ENCODE peak calls at places on chromosome 15, in eight cellular contexts. W is activated CD4-positive, CD25-positive, alpha-beta regulatory T cell treated with anti-CD3 and anti-CD28 coated beads, Interleukin-2, amount 50 U/mL, for 16 hours; F is tibial nerve; J is activated T-helper 1 cell treated with Interleukin-2 at 50 U/mL for 16 hours; G is left colon; T is AG08395; Q is EL; A is activated T-cell treated with anti-CD3 and anti-CD28 coated beads for 4 hours. K is an unnamed sample.

GRCh38 chr15:40567111-40567510 is 2.0 kb upstream of the RPUSD2 start:
- DNase-seq in W (no peak), F (no peak), J (no peak), G (no peak), T (no peak), Q (peak), A (no peak), K (no peak)

GRCh38 chr15:63200464-63201242 is 11.2 kb downstream of the RAB8B start:
- DNase-seq in W (no peak), F (no peak), J (no peak), G (no peak), T (no peak), Q (no peak), A (no peak), K (no peak)

GRCh38 chr15:84992157-84992940 is 10.7 kb downstream of the PDE8A start:
- DNase-seq in W (no peak), F (no peak), J (no peak), G (no peak), T (peak), Q (peak), A (no peak), K (peak)

GRCh38 chr15:68209735-68210408 is 4.7 kb upstream of the CALML4 start:
- DNase-seq in W (no peak), F (no peak), J (no peak), G (no peak), T (no peak), Q (no peak), A (peak), K (no peak)

GRCh38 chr15:27039163-27039562 is 68.2 kb downstream of the GABRG3 start:
- DNase-seq in W (no peak), F (no peak), J (no peak), G (no peak), T (no peak), Q (no peak), A (no peak), K (no peak)

GRCh38 chr15:77013786-77014136 is 18.8 kb downstream of the PSTPIP1 start:
- DNase-seq in W (peak), F (no peak), J (peak), G (no peak), T (no peak), Q (no peak), A (peak), K (no peak)

GRCh38 chr15:77691607-77692006 is 58.9 kb upstream of the LINGO1 start:
- DNase-seq in W (no peak), F (no peak), J (no peak), G (no peak), T (no peak), Q (no peak), A (no peak), K (no peak)

GRCh38 chr15:67730135-67730534 is 95.2 kb upstream of the SKOR1 start:
- DNase-seq in W (no peak), F (no peak), J (no peak), G (no peak), T (no peak), Q (no peak), A (no peak), K (no peak)

GRCh38 chr15:71057581-71057980 is 57.7 kb upstream of the THSD4 start:
- DNase-seq in W (no peak), F (no peak), J (no peak), G (no peak), T (no peak), Q (no peak), A (no peak), K (no peak)

GRCh38 chr15:99958426-99959097 is 225.3 kb upstream of the LYSMD4 start:
- DNase-seq in W (no peak), F (no peak), J (no peak), G (no peak), T (no peak), Q (no peak), A (no peak), K (no peak)

GRCh38 chr15:59268199-59268979 is 61.7 kb downstream of the LDHAL6B start:
- DNase-seq in W (no peak), F (no peak), J (no peak), G (no peak), T (peak), Q (peak), A (no peak), K (peak)

GRCh38 chr15:90418627-90419026 is 30.6 kb downstream of the IQGAP1 start:
- DNase-seq in W (no peak), F (no peak), J (no peak), G (no peak), T (no peak), Q (no peak), A (no peak), K (no peak)

GRCh38 chr15:75669191-75669878 is 21.6 kb downstream of the SNX33 start:
- DNase-seq in W (no peak), F (no peak), J (no peak), G (no peak), T (no peak), Q (peak), A (no peak), K (peak)

GRCh38 chr15:27864076-27864475 is 235.0 kb downstream of the OCA2 start:
- DNase-seq in W (no peak), F (no peak), J (no peak), G (no peak), T (no peak), Q (no peak), A (no peak), K (no peak)

GRCh38 chr15:76340802-76341365 is 4.3 kb downstream of the ISL2 start:
- DNase-seq in W (no peak), F (no peak), J (no peak), G (peak), T (no peak), Q (no peak), A (no peak), K (peak)

GRCh38 chr15:91860498-91860897 is 7.0 kb downstream of the SLCO3A1 start:
- DNase-seq in W (no peak), F (no peak), J (no peak), G (no peak), T (no peak), Q (no peak), A (no peak), K (no peak)

GRCh38 chr15:61119556-61119955 is 109.5 kb downstream of the RORA start:
- DNase-seq in W (no peak), F (no peak), J (no peak), G (no peak), T (no peak), Q (no peak), A (no peak), K (peak)

GRCh38 chr15:31305375-31305774 is 21.3 kb upstream of the KLF13 start:
- DNase-seq in W (no peak), F (no peak), J (no peak), G (no peak), T (no peak), Q (no peak), A (no peak), K (no peak)

GRCh38 chr15:45630958-45631691 is 3.7 kb upstream of the SQOR start:
- DNase-seq in W (no peak), F (no peak), J (no peak), G (peak), T (peak), Q (peak), A (no peak), K (peak)

GRCh38 chr15:22988811-22989210 is 8.6 kb upstream of the CYFIP1 start:
- DNase-seq in W (no peak), F (no peak), J (no peak), G (no peak), T (no peak), Q (no peak), A (no peak), K (no peak)

GRCh38 chr15:98649621-98649995 is 1.3 kb downstream of the IGF1R start:
- DNase-seq in W (no peak), F (peak), J (peak), G (peak), T (peak), Q (peak), A (peak), K (peak)

GRCh38 chr15:41810651-41811431 is 17.1 kb upstream of the JMJD7 start:
- DNase-seq in W (no peak), F (no peak), J (no peak), G (no peak), T (no peak), Q (no peak), A (no peak), K (peak)

K was measured in GM23248.